ENCODE peak calls at places on chromosome X, in five cellular contexts. One of them, this sample, is unnamed. For H3K4me1, the result is how much of the 10 kb centered on the place peaks cover.

GRCh38 chrX:43350935-43351334 is 305.2 kb upstream of the MAOA start:
- DNase-seq in hepatocyte: no peak
- DNase-seq in uterus: no peak
- DNase-seq in tibial artery: no peak
- DNase-seq in K562: no peak
- DNase-seq in this sample: no peak

GRCh38 chrX:133374874-133375387 is 40.4 kb downstream of the GPC4 start:
- DNase-seq in hepatocyte: no peak
- DNase-seq in uterus: no peak
- DNase-seq in tibial artery: no peak
- DNase-seq in K562: no peak
- DNase-seq in this sample: no peak

GRCh38 chrX:40809210-40809609 is 73.9 kb upstream of the MED14 start:
- DNase-seq in hepatocyte: no peak
- DNase-seq in uterus: no peak
- DNase-seq in tibial artery: no peak
- DNase-seq in K562: no peak
- DNase-seq in this sample: no peak

GRCh38 chrX:97628326-97628725 is 744.6 kb downstream of the RPA4 start:
- DNase-seq in hepatocyte: no peak
- DNase-seq in uterus: no peak
- DNase-seq in tibial artery: no peak
- DNase-seq in K562: no peak
- DNase-seq in this sample: no peak

GRCh38 chrX:34382416-34382815 is 250.3 kb upstream of the FAM47A start:
- DNase-seq in hepatocyte: no peak
- DNase-seq in uterus: no peak
- DNase-seq in tibial artery: no peak
- DNase-seq in K562: no peak
- DNase-seq in this sample: no peak

GRCh38 chrX:17591741-17592110 is 145.6 kb upstream of the SCML1 start:
- DNase-seq in hepatocyte: no peak
- DNase-seq in uterus: no peak
- DNase-seq in tibial artery: no peak
- DNase-seq in K562: no peak
- DNase-seq in this sample: no peak

GRCh38 chrX:129622757-129623301 is 31.9 kb downstream of the APLN start:
- DNase-seq in hepatocyte: peak
- DNase-seq in uterus: no peak
- DNase-seq in tibial artery: no peak
- DNase-seq in K562: no peak
- DNase-seq in this sample: no peak

GRCh38 chrX:119647552-119648420 is 41.6 kb upstream of the NKRF start:
- DNase-seq in hepatocyte: no peak
- DNase-seq in uterus: no peak
- DNase-seq in tibial artery: no peak
- DNase-seq in K562: no peak
- DNase-seq in this sample: no peak

GRCh38 chrX:69170319-69170718 is 5.1 kb upstream of the PJA1 start:
- DNase-seq in hepatocyte: no peak
- DNase-seq in uterus: no peak
- DNase-seq in tibial artery: no peak
- DNase-seq in K562: no peak
- DNase-seq in this sample: no peak

GRCh38 chrX:153565996-153566580 is 32.9 kb downstream of the CCNQ start:
- DNase-seq in hepatocyte: no peak
- DNase-seq in uterus: no peak
- DNase-seq in tibial artery: no peak
- DNase-seq in K562: peak
- DNase-seq in this sample: no peak

GRCh38 chrX:125883169-125883568 is 282.9 kb downstream of the DCAF12L2 start:
- DNase-seq in hepatocyte: no peak
- DNase-seq in uterus: no peak
- DNase-seq in tibial artery: no peak
- DNase-seq in K562: no peak
- DNase-seq in this sample: no peak

GRCh38 chrX:33205321-33205720 is 6.0 kb downstream of the DMD start:
- DNase-seq in hepatocyte: no peak
- DNase-seq in uterus: no peak
- DNase-seq in tibial artery: no peak
- DNase-seq in K562: no peak
- DNase-seq in this sample: no peak

GRCh38 chrX:107729558-107730297 is 45.9 kb downstream of the TSC22D3 start:
- DNase-seq in hepatocyte: peak
- DNase-seq in uterus: peak
- DNase-seq in tibial artery: peak
- DNase-seq in K562: no peak
- DNase-seq in this sample: no peak

GRCh38 chrX:7889680-7890079 is 37.5 kb downstream of the PNPLA4 start:
- DNase-seq in hepatocyte: no peak
- DNase-seq in uterus: no peak
- DNase-seq in tibial artery: no peak
- DNase-seq in K562: no peak
- DNase-seq in this sample: no peak

GRCh38 chrX:44904542-44905115 is 31.6 kb downstream of the KDM6A start:
- DNase-seq in hepatocyte: no peak
- DNase-seq in uterus: no peak
- DNase-seq in tibial artery: no peak
- DNase-seq in K562: no peak
- DNase-seq in this sample: no peak

GRCh38 chrX:3577551-3577950 is 135.9 kb downstream of the PRKX start:
- DNase-seq in hepatocyte: no peak
- DNase-seq in uterus: no peak
- DNase-seq in tibial artery: no peak
- DNase-seq in K562: no peak
- DNase-seq in this sample: no peak

GRCh38 chrX:115372026-115372610 is 82.6 kb downstream of the LUZP4 start:
- DNase-seq in hepatocyte: peak
- DNase-seq in uterus: no peak
- DNase-seq in tibial artery: no peak
- DNase-seq in K562: no peak
- DNase-seq in this sample: no peak

GRCh38 chrX:120380699-120381098 is 18.8 kb downstream of the ATP1B4 start:
- DNase-seq in hepatocyte: peak
- DNase-seq in uterus: no peak
- DNase-seq in tibial artery: no peak
- DNase-seq in K562: no peak
- DNase-seq in this sample: no peak

GRCh38 chrX:136892412-136892811 is 11.9 kb upstream of the RBMX start:
- DNase-seq in hepatocyte: no peak
- DNase-seq in uterus: no peak
- DNase-seq in tibial artery: no peak
- DNase-seq in K562: no peak
- DNase-seq in this sample: no peak

GRCh38 chrX:27680726-27681125 is 90.6 kb downstream of the DCAF8L2 start:
- DNase-seq in hepatocyte: no peak
- DNase-seq in uterus: no peak
- DNase-seq in tibial artery: no peak
- DNase-seq in K562: no peak
- DNase-seq in this sample: no peak

GRCh38 chrX:23779025-23779424 is 3.9 kb upstream of the SAT1 start:
- DNase-seq in hepatocyte: no peak
- DNase-seq in uterus: no peak
- DNase-seq in tibial artery: no peak
- DNase-seq in K562: no peak
- DNase-seq in this sample: no peak

GRCh38 chrX:150544222-150544787 is 24.1 kb upstream of the MTM1 start:
- DNase-seq in hepatocyte: no peak
- DNase-seq in uterus: no peak
- DNase-seq in tibial artery: no peak
- DNase-seq in K562: no peak
- DNase-seq in this sample: no peak

GRCh38 chrX:65601530-65602281 is 65.7 kb upstream of the MSN start:
- DNase-seq in hepatocyte: peak
- DNase-seq in uterus: peak
- DNase-seq in tibial artery: peak
- DNase-seq in K562: no peak
- DNase-seq in this sample: peak

GRCh38 chrX:102154218-102154860 is 1.4 kb downstream of the BEX5 start:
- DNase-seq in hepatocyte: no peak
- DNase-seq in uterus: no peak
- DNase-seq in tibial artery: no peak
- DNase-seq in K562: peak
- DNase-seq in this sample: peak

GRCh38 chrX:149570668-149571067 is 16.6 kb downstream of the MAGEA9B start:
- DNase-seq in hepatocyte: peak
- DNase-seq in uterus: no peak
- DNase-seq in tibial artery: no peak
- DNase-seq in K562: no peak
- DNase-seq in this sample: no peak

GRCh38 chrX:148647666-148648065 is 147.2 kb downstream of the AFF2 start:
- DNase-seq in hepatocyte: no peak
- DNase-seq in uterus: no peak
- DNase-seq in tibial artery: no peak
- DNase-seq in K562: no peak
- DNase-seq in this sample: no peak

GRCh38 chrX:33204889-33205288 is 6.5 kb downstream of the DMD start:
- DNase-seq in hepatocyte: peak
- DNase-seq in uterus: peak
- DNase-seq in tibial artery: no peak
- DNase-seq in K562: no peak
- DNase-seq in this sample: no peak

GRCh38 chrX:2423293-2423692 is 77.5 kb downstream of the DHRSX start:
- DNase-seq in hepatocyte: no peak
- DNase-seq in uterus: no peak
- DNase-seq in tibial artery: no peak
- DNase-seq in K562: no peak
- DNase-seq in this sample: no peak

GRCh38 chrX:47232803-47233332 is at the start of gene USP11:
- DNase-seq in hepatocyte: peak
- DNase-seq in uterus: peak
- DNase-seq in tibial artery: peak
- DNase-seq in K562: peak
- DNase-seq in this sample: no peak

GRCh38 chrX:125131146-125131545 is 188.5 kb upstream of the TEX13C start:
- DNase-seq in hepatocyte: peak
- DNase-seq in uterus: no peak
- DNase-seq in tibial artery: no peak
- DNase-seq in K562: no peak
- DNase-seq in this sample: no peak

GRCh38 chrX:3666975-3667374 is 46.5 kb downstream of the PRKX start:
- DNase-seq in hepatocyte: no peak
- DNase-seq in uterus: no peak
- DNase-seq in tibial artery: no peak
- DNase-seq in K562: no peak
- DNase-seq in this sample: no peak

GRCh38 chrX:63743596-63743995 is 41.4 kb downstream of the ARHGEF9 start:
- DNase-seq in hepatocyte: no peak
- DNase-seq in uterus: no peak
- DNase-seq in tibial artery: no peak
- DNase-seq in K562: no peak
- DNase-seq in this sample: no peak

GRCh38 chrX:2385224-2385623 is 115.6 kb downstream of the DHRSX start:
- DNase-seq in hepatocyte: no peak
- DNase-seq in uterus: no peak
- DNase-seq in tibial artery: no peak
- DNase-seq in K562: no peak
- DNase-seq in this sample: no peak

DNA sequence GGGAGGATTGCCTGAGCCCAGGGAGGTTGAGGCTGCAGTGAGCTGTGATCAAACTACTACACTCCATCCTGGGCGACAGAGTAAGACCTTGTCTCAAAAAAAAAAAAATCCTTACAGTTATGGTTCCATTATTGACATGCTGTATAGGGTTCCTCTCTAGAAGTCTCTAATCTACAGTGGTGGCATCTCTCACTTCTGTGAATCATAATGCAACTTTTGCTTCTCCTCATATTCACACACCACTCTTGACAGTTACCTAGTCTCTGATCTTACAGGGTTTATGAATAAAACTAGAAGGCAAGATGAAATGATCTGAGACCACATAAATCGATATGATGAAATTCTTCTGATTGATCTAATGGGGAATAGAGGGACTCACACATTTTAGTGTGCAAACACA is 40.6 kb downstream of the DOCK11 start:
- DNase-seq in hepatocyte: no peak
- DNase-seq in uterus: no peak
- DNase-seq in tibial artery: no peak
- DNase-seq in K562: no peak
- DNase-seq in this sample: no peak
- H3K4me1 ChIP-seq in hepatocyte: under half
- H3K4me1 ChIP-seq in uterus: under half
- H3K4me1 ChIP-seq in tibial artery: under half
- H3K4me1 ChIP-seq in K562: under half
- H3K4me1 ChIP-seq in this sample: under half

DNA sequence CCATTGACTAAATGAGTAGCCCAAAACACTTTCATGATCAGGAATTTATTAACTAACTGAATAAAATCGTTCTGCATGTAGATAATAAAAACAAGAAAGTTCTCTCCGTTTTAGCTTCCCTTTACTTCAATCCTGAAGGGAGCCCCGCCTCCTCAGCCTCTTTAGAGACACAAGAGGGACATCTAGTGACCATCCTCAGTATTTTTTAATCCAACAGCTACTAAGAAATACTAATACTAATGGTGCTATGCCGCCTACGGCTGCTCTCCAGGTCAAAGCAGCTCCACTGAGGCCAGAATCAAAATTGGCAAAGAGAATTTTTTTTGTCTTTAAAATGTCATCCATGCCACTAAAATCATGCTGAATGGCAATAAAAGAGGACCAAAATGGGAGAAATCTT is 3.2 kb upstream of the PCDH19 start:
- DNase-seq in hepatocyte: peak
- DNase-seq in uterus: no peak
- DNase-seq in tibial artery: no peak
- DNase-seq in K562: peak
- DNase-seq in this sample: no peak
- TF ChIP-seq CTCF in hepatocyte: peak
- TF ChIP-seq CTCF in uterus: peak
- TF ChIP-seq CTCF in tibial artery: peak
- TF ChIP-seq CTCF in K562: peak
- TF ChIP-seq CTCF in this sample: peak

GRCh38 chrX:139204576-139204902 is 326.0 kb upstream of the F9 start:
- DNase-seq in hepatocyte: no peak
- DNase-seq in uterus: no peak
- DNase-seq in tibial artery: no peak
- DNase-seq in K562: no peak
- DNase-seq in this sample: no peak
- H3K4me3 ChIP-seq in hepatocyte: peak
- H3K4me3 ChIP-seq in uterus: peak
- H3K4me3 ChIP-seq in tibial artery: peak
- H3K4me3 ChIP-seq in K562: peak
- H3K4me3 ChIP-seq in this sample: peak

GRCh38 chrX:19683358-19683757 is 168.1 kb upstream of the MAP3K15 start:
- DNase-seq in hepatocyte: no peak
- DNase-seq in uterus: no peak
- DNase-seq in tibial artery: no peak
- DNase-seq in K562: no peak
- DNase-seq in this sample: no peak

GRCh38 chrX:19680580-19680979 is 165.3 kb upstream of the MAP3K15 start:
- DNase-seq in hepatocyte: no peak
- DNase-seq in uterus: no peak
- DNase-seq in tibial artery: no peak
- DNase-seq in K562: no peak
- DNase-seq in this sample: no peak

GRCh38 chrX:19684265-19684664 is 169.0 kb upstream of the MAP3K15 start:
- DNase-seq in hepatocyte: no peak
- DNase-seq in uterus: no peak
- DNase-seq in tibial artery: no peak
- DNase-seq in K562: no peak
- DNase-seq in this sample: no peak

GRCh38 chrX:19683817-19684216 is 168.5 kb upstream of the MAP3K15 start:
- DNase-seq in hepatocyte: no peak
- DNase-seq in uterus: no peak
- DNase-seq in tibial artery: no peak
- DNase-seq in K562: no peak
- DNase-seq in this sample: no peak

GRCh38 chrX:19682712-19683331 is 167.5 kb upstream of the MAP3K15 start:
- DNase-seq in hepatocyte: peak
- DNase-seq in uterus: peak
- DNase-seq in tibial artery: peak
- DNase-seq in K562: no peak
- DNase-seq in this sample: no peak
- H3K4me1 ChIP-seq in hepatocyte: under half
- H3K4me1 ChIP-seq in uterus: under half
- H3K4me1 ChIP-seq in tibial artery: under half
- H3K4me1 ChIP-seq in K562: under half
- H3K4me1 ChIP-seq in this sample: under half

This sample was measured in pancreas.